ENCODE peak calls at places on chromosomes 5 and 9, in eight cellular contexts. One of them, this sample, is unnamed.

GRCh38 chr9:132760057-132760456 is 89.8 kb downstream of the GTF3C4 start:
- DNase-seq in AG09319: no peak
- DNase-seq in SK-N-SH: no peak
- DNase-seq in caudate nucleus: no peak
- DNase-seq in KBM-7: no peak
- DNase-seq in NCI-H2029: no peak
- DNase-seq in EH: no peak
- DNase-seq in WTC11: no peak
- DNase-seq in this sample: no peak

GRCh38 chr5:140312067-140312790 is 9.3 kb upstream of the PFDN1 start:
- DNase-seq in AG09319: peak; percentile 56
- DNase-seq in NCI-H2029: no peak
- DNase-seq in EH: peak; percentile 94
- DNase-seq in WTC11: no peak
- DNase-seq in KBM-7: peak; percentile 46
- DNase-seq in SK-N-SH: no peak
- DNase-seq in caudate nucleus: no peak
- DNase-seq in this sample: no peak

GRCh38 chr9:37800631-37801286 is at the start of gene DCAF10:
- DNase-seq in SK-N-SH: peak; percentile 94
- DNase-seq in EH: peak; percentile 79
- DNase-seq in NCI-H2029: peak; percentile 52
- DNase-seq in AG09319: peak; percentile 63
- DNase-seq in caudate nucleus: peak; percentile 66
- DNase-seq in WTC11: peak; percentile 93
- DNase-seq in KBM-7: peak; percentile 92
- DNase-seq in this sample: peak; percentile 90

GRCh38 chr5:98793223-98793622 is 19.8 kb downstream of the RGMB start:
- DNase-seq in EH: no peak
- DNase-seq in NCI-H2029: no peak
- DNase-seq in SK-N-SH: no peak
- DNase-seq in KBM-7: no peak
- DNase-seq in WTC11: no peak
- DNase-seq in AG09319: no peak
- DNase-seq in caudate nucleus: no peak
- DNase-seq in this sample: no peak

GRCh38 chr5:8730194-8730593 is 815.7 kb downstream of the SEMA5A start:
- DNase-seq in WTC11: no peak
- DNase-seq in KBM-7: no peak
- DNase-seq in AG09319: no peak
- DNase-seq in NCI-H2029: no peak
- DNase-seq in SK-N-SH: no peak
- DNase-seq in caudate nucleus: no peak
- DNase-seq in EH: peak; percentile 86
- DNase-seq in this sample: no peak

GRCh38 chr9:131006601-131007000 is 2.4 kb upstream of the LAMC3 start:
- DNase-seq in NCI-H2029: no peak
- DNase-seq in caudate nucleus: no peak
- DNase-seq in AG09319: no peak
- DNase-seq in KBM-7: no peak
- DNase-seq in WTC11: no peak
- DNase-seq in SK-N-SH: no peak
- DNase-seq in EH: no peak
- DNase-seq in this sample: no peak

GRCh38 chr5:155017610-155018009 is 4.1 kb downstream of the KIF4B start:
- DNase-seq in caudate nucleus: no peak
- DNase-seq in NCI-H2029: no peak
- DNase-seq in KBM-7: no peak
- DNase-seq in AG09319: no peak
- DNase-seq in WTC11: no peak
- DNase-seq in EH: no peak
- DNase-seq in SK-N-SH: no peak
- DNase-seq in this sample: no peak

GRCh38 chr9:129732946-129733631 is 19.8 kb downstream of the PTGES start:
- DNase-seq in NCI-H2029: no peak
- DNase-seq in caudate nucleus: no peak
- DNase-seq in EH: no peak
- DNase-seq in SK-N-SH: peak; percentile 15
- DNase-seq in KBM-7: no peak
- DNase-seq in AG09319: no peak
- DNase-seq in WTC11: no peak
- DNase-seq in this sample: no peak

GRCh38 chr5:141618030-141618803 is 583 bp downstream of the DIAPH1 start:
- DNase-seq in caudate nucleus: no peak
- DNase-seq in WTC11: peak; percentile 59
- DNase-seq in KBM-7: peak; percentile 75
- DNase-seq in AG09319: no peak
- DNase-seq in NCI-H2029: peak; percentile 83
- DNase-seq in SK-N-SH: peak; percentile 50
- DNase-seq in EH: peak; percentile 53
- DNase-seq in this sample: peak; percentile 60

GRCh38 chr5:28807230-28807629 is 1768.8 kb upstream of the CDH9 start:
- DNase-seq in caudate nucleus: no peak
- DNase-seq in EH: no peak
- DNase-seq in NCI-H2029: no peak
- DNase-seq in AG09319: no peak
- DNase-seq in SK-N-SH: no peak
- DNase-seq in KBM-7: no peak
- DNase-seq in WTC11: no peak
- DNase-seq in this sample: no peak

GRCh38 chr5:27450607-27451006 is 412.2 kb upstream of the CDH9 start:
- DNase-seq in KBM-7: no peak
- DNase-seq in SK-N-SH: no peak
- DNase-seq in NCI-H2029: no peak
- DNase-seq in AG09319: no peak
- DNase-seq in caudate nucleus: no peak
- DNase-seq in WTC11: no peak
- DNase-seq in EH: no peak
- DNase-seq in this sample: no peak

GRCh38 chr5:82100303-82101077 is 128.7 kb downstream of the ATG10 start:
- DNase-seq in SK-N-SH: no peak
- DNase-seq in WTC11: peak; percentile 13
- DNase-seq in NCI-H2029: no peak
- DNase-seq in caudate nucleus: no peak
- DNase-seq in EH: no peak
- DNase-seq in AG09319: no peak
- DNase-seq in KBM-7: peak; percentile 82
- DNase-seq in this sample: no peak

GRCh38 chr9:93196095-93197055 is 12.4 kb downstream of the WNK2 start:
- DNase-seq in EH: no peak
- DNase-seq in WTC11: no peak
- DNase-seq in caudate nucleus: no peak
- DNase-seq in KBM-7: no peak
- DNase-seq in AG09319: no peak
- DNase-seq in NCI-H2029: no peak
- DNase-seq in SK-N-SH: no peak
- DNase-seq in this sample: no peak

GRCh38 chr5:156920042-156920860 is 42.8 kb downstream of the TIMD4 start:
- DNase-seq in SK-N-SH: no peak
- DNase-seq in AG09319: no peak
- DNase-seq in KBM-7: no peak
- DNase-seq in NCI-H2029: no peak
- DNase-seq in EH: no peak
- DNase-seq in caudate nucleus: no peak
- DNase-seq in WTC11: no peak
- DNase-seq in this sample: no peak

GRCh38 chr5:109743770-109744212 is 54.1 kb downstream of the MAN2A1 start:
- DNase-seq in KBM-7: no peak
- DNase-seq in AG09319: peak; percentile 18
- DNase-seq in WTC11: no peak
- DNase-seq in NCI-H2029: no peak
- DNase-seq in caudate nucleus: no peak
- DNase-seq in SK-N-SH: no peak
- DNase-seq in EH: peak; percentile 99
- DNase-seq in this sample: no peak

GRCh38 chr5:142748568-142749249 is 21.5 kb upstream of the ARHGAP26 start:
- DNase-seq in KBM-7: peak; percentile 55
- DNase-seq in SK-N-SH: peak; percentile 16
- DNase-seq in caudate nucleus: no peak
- DNase-seq in AG09319: no peak
- DNase-seq in EH: peak; percentile 21
- DNase-seq in NCI-H2029: no peak
- DNase-seq in WTC11: peak; percentile 53
- DNase-seq in this sample: peak; percentile 62

GRCh38 chr9:69535296-69535832 is 136.8 kb downstream of the APBA1 start:
- DNase-seq in caudate nucleus: no peak
- DNase-seq in WTC11: no peak
- DNase-seq in AG09319: no peak
- DNase-seq in SK-N-SH: peak; percentile 22
- DNase-seq in EH: no peak
- DNase-seq in NCI-H2029: no peak
- DNase-seq in KBM-7: no peak
- DNase-seq in this sample: no peak

GRCh38 chr9:96189995-96190394 is 112.0 kb downstream of the HSD17B3 start:
- DNase-seq in SK-N-SH: no peak
- DNase-seq in EH: no peak
- DNase-seq in AG09319: no peak
- DNase-seq in KBM-7: no peak
- DNase-seq in WTC11: no peak
- DNase-seq in NCI-H2029: no peak
- DNase-seq in caudate nucleus: no peak
- DNase-seq in this sample: no peak

GRCh38 chr5:64019746-64020145 is 57.5 kb upstream of the HTR1A start:
- DNase-seq in AG09319: no peak
- DNase-seq in caudate nucleus: no peak
- DNase-seq in NCI-H2029: no peak
- DNase-seq in KBM-7: no peak
- DNase-seq in SK-N-SH: no peak
- DNase-seq in WTC11: no peak
- DNase-seq in EH: no peak
- DNase-seq in this sample: no peak

GRCh38 chr9:17462869-17463464 is 115.9 kb upstream of the SH3GL2 start:
- DNase-seq in caudate nucleus: no peak
- DNase-seq in KBM-7: peak; percentile 65
- DNase-seq in SK-N-SH: peak; percentile 24
- DNase-seq in EH: peak; percentile 71
- DNase-seq in AG09319: peak; percentile 28
- DNase-seq in WTC11: peak; percentile 16
- DNase-seq in NCI-H2029: peak; percentile 18
- DNase-seq in this sample: peak; percentile 48

GRCh38 chr9:12774861-12775367 is at the start of gene LURAP1L:
- DNase-seq in NCI-H2029: peak; percentile 33
- DNase-seq in caudate nucleus: no peak
- DNase-seq in SK-N-SH: peak; percentile 54
- DNase-seq in KBM-7: peak; percentile 20
- DNase-seq in EH: peak; percentile 52
- DNase-seq in AG09319: peak; percentile 69
- DNase-seq in WTC11: peak; percentile 25
- DNase-seq in this sample: peak; percentile 43

GRCh38 chr9:87502446-87503232 is 5.0 kb downstream of the DAPK1 start:
- DNase-seq in NCI-H2029: peak; percentile 40
- DNase-seq in WTC11: no peak
- DNase-seq in EH: no peak
- DNase-seq in SK-N-SH: no peak
- DNase-seq in caudate nucleus: no peak
- DNase-seq in KBM-7: no peak
- DNase-seq in AG09319: no peak
- DNase-seq in this sample: no peak

GRCh38 chr5:116090192-116090790 is 5.5 kb downstream of the COMMD10 start:
- DNase-seq in WTC11: no peak
- DNase-seq in caudate nucleus: no peak
- DNase-seq in SK-N-SH: no peak
- DNase-seq in EH: no peak
- DNase-seq in NCI-H2029: no peak
- DNase-seq in KBM-7: no peak
- DNase-seq in AG09319: no peak
- DNase-seq in this sample: no peak

GRCh38 chr5:138449501-138450239 is 10.8 kb downstream of the REEP2 start:
- DNase-seq in WTC11: peak; percentile 94
- DNase-seq in NCI-H2029: peak; percentile 67
- DNase-seq in AG09319: peak; percentile 53
- DNase-seq in SK-N-SH: peak; percentile 96
- DNase-seq in caudate nucleus: peak; percentile 59
- DNase-seq in EH: peak; percentile 85
- DNase-seq in KBM-7: peak; percentile 91
- DNase-seq in this sample: peak; percentile 92

GRCh38 chr5:77312411-77312810 is 101.9 kb downstream of the PDE8B start:
- DNase-seq in EH: peak; percentile 80
- DNase-seq in NCI-H2029: no peak
- DNase-seq in caudate nucleus: no peak
- DNase-seq in WTC11: no peak
- DNase-seq in KBM-7: no peak
- DNase-seq in AG09319: no peak
- DNase-seq in SK-N-SH: no peak
- DNase-seq in this sample: no peak

GRCh38 chr9:36970007-36970888 is 63.8 kb downstream of the PAX5 start:
- DNase-seq in KBM-7: no peak
- DNase-seq in AG09319: no peak
- DNase-seq in SK-N-SH: no peak
- DNase-seq in caudate nucleus: no peak
- DNase-seq in EH: no peak
- DNase-seq in NCI-H2029: peak; percentile 89
- DNase-seq in WTC11: no peak
- DNase-seq in this sample: no peak

GRCh38 chr9:127589955-127590370 is 22.1 kb upstream of the STXBP1 start:
- DNase-seq in caudate nucleus: no peak
- DNase-seq in NCI-H2029: peak; percentile 51
- DNase-seq in KBM-7: no peak
- DNase-seq in WTC11: peak; percentile 74
- DNase-seq in EH: peak; percentile 82
- DNase-seq in AG09319: no peak
- DNase-seq in SK-N-SH: peak; percentile 82
- DNase-seq in this sample: peak; percentile 74

GRCh38 chr5:34957857-34958690 is 28.7 kb downstream of the DNAJC21 start:
- DNase-seq in KBM-7: peak; percentile 40
- DNase-seq in EH: peak; percentile 46
- DNase-seq in SK-N-SH: peak; percentile 61
- DNase-seq in WTC11: no peak
- DNase-seq in AG09319: no peak
- DNase-seq in caudate nucleus: no peak
- DNase-seq in NCI-H2029: no peak
- DNase-seq in this sample: peak; percentile 36

GRCh38 chr5:39164016-39164415 is 55.3 kb downstream of the FYB1 start:
- DNase-seq in SK-N-SH: no peak
- DNase-seq in WTC11: no peak
- DNase-seq in AG09319: no peak
- DNase-seq in NCI-H2029: no peak
- DNase-seq in EH: no peak
- DNase-seq in caudate nucleus: no peak
- DNase-seq in KBM-7: peak; percentile 31
- DNase-seq in this sample: no peak

GRCh38 chr9:93108301-93109041 is 12.5 kb downstream of the CARD19 start:
- DNase-seq in EH: no peak
- DNase-seq in NCI-H2029: no peak
- DNase-seq in WTC11: no peak
- DNase-seq in caudate nucleus: no peak
- DNase-seq in KBM-7: no peak
- DNase-seq in SK-N-SH: no peak
- DNase-seq in AG09319: no peak
- DNase-seq in this sample: peak; percentile 11

GRCh38 chr5:115418788-115419187 is 122.3 kb upstream of the CCDC112 start:
- DNase-seq in WTC11: no peak
- DNase-seq in SK-N-SH: no peak
- DNase-seq in KBM-7: no peak
- DNase-seq in NCI-H2029: peak; percentile 95
- DNase-seq in AG09319: no peak
- DNase-seq in EH: no peak
- DNase-seq in caudate nucleus: no peak
- DNase-seq in this sample: no peak

GRCh38 chr5:119302916-119303897 is 52.6 kb upstream of the TNFAIP8 start:
- DNase-seq in SK-N-SH: no peak
- DNase-seq in WTC11: no peak
- DNase-seq in NCI-H2029: no peak
- DNase-seq in caudate nucleus: no peak
- DNase-seq in KBM-7: peak; percentile 46
- DNase-seq in AG09319: peak; percentile 87
- DNase-seq in EH: peak; percentile 99
- DNase-seq in this sample: no peak

GRCh38 chr9:21674894-21675293 is 127.5 kb upstream of the MTAP start:
- DNase-seq in caudate nucleus: no peak
- DNase-seq in NCI-H2029: no peak
- DNase-seq in SK-N-SH: no peak
- DNase-seq in WTC11: no peak
- DNase-seq in KBM-7: no peak
- DNase-seq in AG09319: no peak
- DNase-seq in EH: peak; percentile 39
- DNase-seq in this sample: no peak

GRCh38 chr5:54895816-54896341 is 89.5 kb downstream of the ESM1 start:
- DNase-seq in WTC11: peak; percentile 17
- DNase-seq in EH: peak; percentile 71
- DNase-seq in KBM-7: peak; percentile 28
- DNase-seq in AG09319: no peak
- DNase-seq in caudate nucleus: no peak
- DNase-seq in SK-N-SH: peak; percentile 36
- DNase-seq in NCI-H2029: peak; percentile 34
- DNase-seq in this sample: peak; percentile 34